ENCODE peak calls at places on chromosomes 11 and 22, in four cellular contexts. F is A549, Q is SK-N-SH, J is GM12878. W is an unnamed sample.

GRCh38 chr11:67700141-67700540 is 25.7 kb upstream of the ALDH3B2 start:
- DNase-seq in F (no peak), J (no peak), Q (no peak), W (no peak)

GRCh38 chr11:15969281-15969680 is 387.1 kb downstream of the SOX6 start:
- DNase-seq in Q (no peak), J (peak), F (peak), W (peak)

GRCh38 chr22:23122992-23123803 is 18.6 kb downstream of the RSPH14 start:
- DNase-seq in Q (no peak), J (no peak), F (no peak), W (peak)

GRCh38 chr11:117189191-117189940 is 9.8 kb upstream of the TAGLN start:
- DNase-seq in J (peak), F (no peak), Q (no peak), W (no peak)

GRCh38 chr22:44667829-44668189 is 34.2 kb upstream of the PRR5 start:
- DNase-seq in J (no peak), F (no peak), Q (no peak), W (no peak)

GRCh38 chr11:63985812-63986155 is 454 bp upstream of the OTUB1 start:
- DNase-seq in F (no peak), J (peak), Q (peak), W (no peak)

GRCh38 chr11:94175545-94175944 is 46.9 kb downstream of the PANX1 start:
- DNase-seq in J (no peak), F (no peak), Q (no peak), W (no peak)

GRCh38 chr11:67670316-67671210 is 3.9 kb downstream of the ALDH3B2 start:
- DNase-seq in J (no peak), Q (peak), F (peak), W (no peak)

GRCh38 chr22:47132428-47132825 is 370.0 kb downstream of the TBC1D22A start:
- DNase-seq in F (no peak), Q (no peak), J (no peak), W (no peak)

GRCh38 chr11:107653077-107653476 is 58.8 kb downstream of the SLN start:
- DNase-seq in J (no peak), F (no peak), Q (no peak), W (no peak)

GRCh38 chr11:129694538-129694937 is 121.1 kb upstream of the TMEM45B start:
- DNase-seq in J (no peak), F (no peak), Q (no peak), W (peak)

GRCh38 chr11:12064136-12064953 is 46.0 kb upstream of the MICAL2 start:
- DNase-seq in J (no peak), F (no peak), Q (no peak), W (no peak)

GRCh38 chr11:59551651-59552521 is 40.5 kb downstream of the OR4D9 start:
- DNase-seq in F (peak), Q (peak), J (no peak), W (peak)

GRCh38 chr11:121412000-121412587 is 40.0 kb upstream of the SORL1 start:
- DNase-seq in Q (no peak), J (no peak), F (no peak), W (no peak)

GRCh38 chr11:117378966-117379865 is 51.6 kb downstream of the CEP164 start:
- DNase-seq in Q (peak), J (no peak), F (no peak), W (no peak)

GRCh38 chr22:27972732-27973698 is 54.0 kb upstream of the PITPNB start:
- DNase-seq in Q (no peak), F (no peak), J (no peak), W (no peak)

GRCh38 chr11:2513441-2513840 is 68.6 kb downstream of the KCNQ1 start:
- DNase-seq in J (no peak), Q (peak), F (no peak), W (peak)
- TF ChIP-seq CHD2 in J (no peak), Q (no peak), F (no peak), W (no peak)

GRCh38 chr22:50474711-50475651 is at the start of gene SBF1:
- DNase-seq in F (peak), J (peak), Q (peak), W (peak)

GRCh38 chr22:50471197-50471847 is 3.5 kb downstream of the SBF1 start:
- DNase-seq in Q (no peak), J (no peak), F (no peak), W (no peak)

GRCh38 chr22:50471962-50472361 is 2.9 kb downstream of the SBF1 start:
- DNase-seq in Q (no peak), F (no peak), J (no peak), W (no peak)

GRCh38 chr22:50473855-50474671 is 772 bp downstream of the SBF1 start:
- DNase-seq in F (no peak), Q (peak), J (no peak), W (peak)

GRCh38 chr22:50473088-50473487 is 1.7 kb downstream of the SBF1 start:
- DNase-seq in F (peak), Q (no peak), J (no peak), W (peak)
- TF ChIP-seq RCOR1 in F (no peak), Q (no peak), J (no peak), W (no peak)

DNA sequence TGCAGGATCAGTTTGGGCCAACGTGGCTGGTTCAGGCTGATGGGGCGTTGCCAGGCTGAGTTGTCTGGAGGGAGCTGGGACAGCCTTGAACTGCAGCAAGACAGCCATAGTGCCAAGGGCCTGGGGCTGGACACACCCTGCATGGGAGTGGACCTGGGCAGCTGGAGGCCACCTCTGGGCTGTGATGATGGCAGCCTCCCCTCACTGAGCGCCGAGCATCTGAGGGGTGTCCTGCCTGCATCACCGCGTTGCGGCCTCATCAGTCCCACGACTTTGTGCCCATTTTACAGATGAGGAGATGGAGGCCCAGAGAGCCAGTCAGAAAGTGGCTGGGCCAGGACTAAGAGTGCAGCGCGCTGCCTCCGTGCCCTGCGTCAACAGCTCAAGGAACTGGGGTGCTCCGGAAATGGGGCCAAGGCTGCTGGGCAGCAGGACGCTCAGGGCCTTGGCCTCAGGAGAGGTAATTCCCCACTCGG is 590 bp upstream of the TSPO start:
- DNase-seq in F (no peak), J (no peak), Q (no peak), W (no peak)
- TF ChIP-seq CHD2 in F (no peak), J (no peak), Q (no peak), W (no peak)

DNA sequence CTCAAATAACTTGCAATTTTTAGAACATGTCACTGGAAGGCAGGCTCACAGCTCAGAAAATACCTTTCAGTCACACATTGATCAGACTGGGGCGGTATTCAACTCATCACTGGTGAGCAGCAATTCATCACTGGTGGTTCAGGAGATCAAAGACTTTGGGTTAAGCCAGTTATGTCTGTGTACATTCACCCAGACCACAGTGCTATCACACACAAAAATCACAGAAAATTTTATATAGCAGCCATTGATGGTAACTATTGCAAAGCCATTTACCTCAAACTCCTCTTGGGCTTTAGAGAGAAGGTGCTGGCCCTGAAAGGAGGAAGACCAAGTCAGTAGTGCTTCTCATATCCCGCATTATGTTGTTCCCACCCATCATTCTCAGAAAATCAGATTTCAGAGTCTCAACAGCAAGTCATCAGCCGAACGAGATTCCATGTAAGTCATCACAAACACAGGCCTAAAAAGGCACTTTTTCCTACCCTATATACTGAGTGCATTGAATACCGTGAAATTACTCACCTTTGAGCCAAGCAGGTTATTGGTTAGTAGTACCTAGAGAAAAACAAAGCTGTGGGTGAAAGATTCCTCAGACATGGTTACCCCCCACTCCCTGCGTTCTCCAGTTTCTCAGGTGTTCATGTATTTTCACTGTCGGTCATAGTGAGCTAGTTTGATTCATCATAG is 14.0 kb upstream of the WDR74 start:
- DNase-seq in Q (no peak), J (no peak), F (no peak), W (no peak)
- TF ChIP-seq RCOR1 in Q (no peak), J (no peak), F (no peak), W (no peak)

GRCh38 chr11:32052218-32052617 is 38.7 kb upstream of the RCN1 start:
- DNase-seq in J (no peak), F (peak), Q (peak), W (peak)
- TF ChIP-seq CHD2 in J (no peak), F (no peak), Q (no peak), W (no peak)

DNA sequence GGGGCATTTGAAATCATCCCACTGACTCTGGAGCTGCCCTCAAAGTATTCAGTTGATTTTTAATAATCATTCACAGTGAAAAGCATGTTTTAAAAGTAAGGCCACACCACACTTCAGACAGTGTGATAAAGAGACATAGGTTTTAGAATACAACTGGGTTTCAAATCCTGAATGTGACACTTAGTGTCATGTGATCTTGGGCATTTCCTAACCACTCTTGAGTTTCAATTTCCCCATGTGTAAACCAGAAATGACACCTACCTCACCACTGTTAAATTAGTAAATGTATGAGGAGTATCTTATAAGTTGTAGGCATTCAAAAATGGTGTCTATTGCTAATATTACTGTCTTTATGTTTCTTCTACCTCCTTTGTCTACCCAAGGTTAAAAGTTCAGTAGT is 5.4 kb downstream of the TMEM123 start:
- DNase-seq in F (no peak), Q (no peak), J (no peak), W (no peak)
- TF ChIP-seq RCOR1 in F (no peak), Q (no peak), J (no peak), W (no peak)

GRCh38 chr11:81644239-81644840 is 1089.3 kb downstream of the FAM181B start:
- DNase-seq in Q (peak), F (peak), J (no peak), W (peak)
- TF ChIP-seq CHD2 in Q (no peak), F (no peak), J (no peak), W (no peak)

GRCh38 chr11:69293819-69294505 is at the start of gene MYEOV:
- DNase-seq in F (peak), J (peak), Q (peak), W (peak)
- TF ChIP-seq RCOR1 in F (no peak), J (no peak), Q (no peak), W (peak)

W was measured in K562.